ENCODE peak calls at places on chromosomes 13 and 19, in ten cellular contexts. R, Y, M, F, I, U, V, D, N and K are unnamed samples.

GRCh38 chr19:55698256-55698655 is 23.2 kb downstream of the EPN1 start:
- DNase-seq in R (no peak), Y (no peak), M (no peak), F (no peak), I (no peak), U (no peak), V (no peak), D (peak), N (no peak), K (no peak)

GRCh38 chr13:92197669-92198068 is 799.2 kb downstream of the GPC5 start:
- DNase-seq in R (no peak), Y (no peak), M (no peak), F (no peak), I (peak), U (no peak), V (no peak), D (no peak), N (no peak), K (no peak)

GRCh38 chr13:102709536-102709935 is 14.7 kb upstream of the METTL21C start:
- DNase-seq in R (no peak), Y (no peak), M (no peak), F (no peak), I (no peak), U (no peak), V (no peak), D (no peak), N (no peak), K (no peak)

GRCh38 chr13:30667014-30667413 is 49.3 kb downstream of the USPL1 start:
- DNase-seq in R (no peak), Y (no peak), M (no peak), F (no peak), I (no peak), U (no peak), V (no peak), D (no peak), N (no peak), K (no peak)

GRCh38 chr19:19650331-19650730 is 6.9 kb upstream of the GMIP start:
- DNase-seq in R (no peak), Y (no peak), M (no peak), F (no peak), I (no peak), U (no peak), V (no peak), D (no peak), N (no peak), K (no peak)

GRCh38 chr19:44806271-44806670 is 2.6 kb upstream of the BCAM start:
- DNase-seq in R (no peak), Y (no peak), M (no peak), F (no peak), I (no peak), U (no peak), V (no peak), D (no peak), N (no peak), K (no peak)

GRCh38 chr13:41061075-41061913 is at the start of gene WBP4:
- DNase-seq in R (peak), Y (peak), M (peak), F (peak), I (peak), U (peak), V (peak), D (peak), N (peak), K (peak)

GRCh38 chr13:85728831-85729230 is 70.4 kb downstream of the SLITRK6 start:
- DNase-seq in R (no peak), Y (no peak), M (no peak), F (no peak), I (peak), U (no peak), V (no peak), D (no peak), N (no peak), K (no peak)

GRCh38 chr19:12665646-12666304 is 767 bp downstream of the MAN2B1 start:
- DNase-seq in R (no peak), Y (no peak), M (no peak), F (no peak), I (no peak), U (no peak), V (no peak), D (no peak), N (no peak), K (no peak)